ENCODE peak calls at places on chromosomes 6 and 20, in seven cellular contexts. Z is cardiac muscle cell, I is ascending aorta, U is hepatocyte, R is pancreas, P is heart left ventricle, M is transverse colon. G is an unnamed sample. For H3K36me3, the result is how much of the 10 kb centered on the place peaks cover.

GRCh38 chr6:3348821-3349220 is 90.1 kb downstream of the PSMG4 start:
- DNase-seq in Z (no peak), I (no peak), U (no peak), R (no peak), P (no peak), M (no peak), G (no peak)

GRCh38 chr6:150881911-150882481 is 16.5 kb downstream of the MTHFD1L start:
- DNase-seq in Z (peak), I (no peak), U (peak), R (no peak), P (peak), M (no peak), G (no peak)

GRCh38 chr20:62914970-62915457 is 11.3 kb downstream of the DIDO1 start:
- DNase-seq in Z (peak), I (no peak), U (no peak), R (no peak), P (peak), M (no peak), G (no peak)

GRCh38 chr20:12166053-12166717 is 248.5 kb downstream of the BTBD3 start:
- DNase-seq in Z (peak), I (no peak), U (peak), R (no peak), P (peak), M (peak), G (no peak)

GRCh38 chr6:40251609-40252008 is 317.3 kb upstream of the MOCS1 start:
- DNase-seq in Z (no peak), I (no peak), U (no peak), R (no peak), P (no peak), M (peak), G (no peak)

GRCh38 chr6:24313477-24314141 is 44.2 kb downstream of the DCDC2 start:
- DNase-seq in Z (peak), I (no peak), U (peak), R (no peak), P (no peak), M (no peak), G (no peak)

GRCh38 chr20:37194616-37195015 is 15.3 kb upstream of the MROH8 start:
- DNase-seq in Z (no peak), I (no peak), U (no peak), R (no peak), P (no peak), M (no peak), G (no peak)

GRCh38 chr6:156776470-156776840 is 723 bp upstream of the ARID1B start:
- DNase-seq in Z (peak), I (no peak), U (peak), R (no peak), P (no peak), M (no peak), G (no peak)

GRCh38 chr20:45305262-45305661 is 1.4 kb upstream of the RBPJL start:
- DNase-seq in Z (no peak), I (no peak), U (no peak), R (peak), P (no peak), M (no peak), G (no peak)

GRCh38 chr6:161354956-161355355 is 81.1 kb upstream of the AGPAT4 start:
- DNase-seq in Z (no peak), I (no peak), U (no peak), R (no peak), P (no peak), M (no peak), G (no peak)

GRCh38 chr6:138089325-138089724 is 17.9 kb downstream of the PERP start:
- DNase-seq in Z (no peak), I (no peak), U (no peak), R (no peak), P (no peak), M (no peak), G (no peak)

GRCh38 chr6:41940759-41941279 is 789 bp downstream of the CCND3 start:
- DNase-seq in Z (peak), I (no peak), U (peak), R (peak), P (peak), M (peak), G (peak)
- H3K36me3 ChIP-seq in Z (under half), I (under half), U (under half), R (under half), P (under half), M (under half), G (under half)

GRCh38 chr6:67362976-67363375 is 1272.1 kb upstream of the ADGRB3 start:
- DNase-seq in Z (no peak), I (no peak), U (no peak), R (no peak), P (no peak), M (no peak), G (no peak)

GRCh38 chr6:67361264-67361663 is 1273.8 kb upstream of the ADGRB3 start:
- DNase-seq in Z (no peak), I (no peak), U (no peak), R (no peak), P (no peak), M (no peak), G (no peak)

GRCh38 chr6:67352717-67353116 is 1282.4 kb upstream of the ADGRB3 start:
- DNase-seq in Z (no peak), I (no peak), U (no peak), R (no peak), P (no peak), M (no peak), G (no peak)

GRCh38 chr6:67353861-67354260 is 1281.2 kb upstream of the ADGRB3 start:
- DNase-seq in Z (no peak), I (no peak), U (no peak), R (no peak), P (no peak), M (no peak), G (no peak)

DNA sequence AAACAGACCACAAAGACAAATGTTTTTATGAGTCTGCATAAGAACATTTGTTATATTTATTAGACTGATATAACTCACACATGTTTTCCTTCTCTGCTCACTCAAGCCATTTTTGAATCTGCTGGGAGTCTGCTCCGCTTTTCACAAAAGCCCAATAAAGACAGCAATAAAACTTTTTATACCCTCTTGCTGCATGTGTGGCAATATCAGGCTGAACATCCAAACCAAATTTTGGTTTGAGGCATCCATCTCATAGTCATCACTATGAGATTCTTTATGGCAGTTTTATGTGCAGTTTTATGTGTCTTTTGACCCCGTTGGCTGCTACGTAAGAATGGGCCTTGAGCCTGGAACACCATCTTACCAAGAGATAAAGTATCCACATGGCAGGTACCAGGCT is 1276.8 kb upstream of the ADGRB3 start:
- DNase-seq in Z (no peak), I (no peak), U (no peak), R (no peak), P (no peak), M (no peak), G (no peak)
- TF ChIP-seq CTCF in Z (no peak), I (no peak), U (no peak), R (no peak), P (no peak), M (no peak), G (no peak)

GRCh38 chr20:58908216-58908615 is 55.7 kb downstream of the GNAS start:
- DNase-seq in Z (no peak), I (no peak), U (no peak), R (no peak), P (no peak), M (no peak), G (no peak)

GRCh38 chr20:58909585-58909984 is 57.1 kb downstream of the GNAS start:
- DNase-seq in Z (no peak), I (no peak), U (no peak), R (peak), P (no peak), M (no peak), G (no peak)

GRCh38 chr20:58907481-58908137 is 55.1 kb downstream of the GNAS start:
- DNase-seq in Z (peak), I (peak), U (peak), R (peak), P (peak), M (peak), G (peak)

GRCh38 chr20:58910473-58910872 is 58.0 kb downstream of the GNAS start:
- DNase-seq in Z (no peak), I (no peak), U (no peak), R (no peak), P (no peak), M (no peak), G (no peak)

GRCh38 chr20:58908941-58909340 is 56.4 kb downstream of the GNAS start:
- DNase-seq in Z (no peak), I (no peak), U (no peak), R (no peak), P (no peak), M (no peak), G (no peak)
- H3K36me3 ChIP-seq in Z (half or more), I (half or more), U (under half), R (under half), P (under half), M (under half), G (half or more)

GRCh38 chr20:38927902-38928578 is 1.8 kb downstream of the FAM83D start:
- DNase-seq in Z (no peak), I (no peak), U (no peak), R (no peak), P (no peak), M (peak), G (no peak)

GRCh38 chr20:38926934-38927616 is 858 bp downstream of the FAM83D start:
- DNase-seq in Z (peak), I (no peak), U (no peak), R (no peak), P (no peak), M (no peak), G (no peak)

GRCh38 chr20:38924718-38925117 is 1.5 kb upstream of the FAM83D start:
- DNase-seq in Z (no peak), I (no peak), U (no peak), R (no peak), P (no peak), M (no peak), G (no peak)

GRCh38 chr20:38930242-38930569 is 4.0 kb downstream of the FAM83D start:
- DNase-seq in Z (no peak), I (no peak), U (no peak), R (no peak), P (no peak), M (no peak), G (no peak)

DNA sequence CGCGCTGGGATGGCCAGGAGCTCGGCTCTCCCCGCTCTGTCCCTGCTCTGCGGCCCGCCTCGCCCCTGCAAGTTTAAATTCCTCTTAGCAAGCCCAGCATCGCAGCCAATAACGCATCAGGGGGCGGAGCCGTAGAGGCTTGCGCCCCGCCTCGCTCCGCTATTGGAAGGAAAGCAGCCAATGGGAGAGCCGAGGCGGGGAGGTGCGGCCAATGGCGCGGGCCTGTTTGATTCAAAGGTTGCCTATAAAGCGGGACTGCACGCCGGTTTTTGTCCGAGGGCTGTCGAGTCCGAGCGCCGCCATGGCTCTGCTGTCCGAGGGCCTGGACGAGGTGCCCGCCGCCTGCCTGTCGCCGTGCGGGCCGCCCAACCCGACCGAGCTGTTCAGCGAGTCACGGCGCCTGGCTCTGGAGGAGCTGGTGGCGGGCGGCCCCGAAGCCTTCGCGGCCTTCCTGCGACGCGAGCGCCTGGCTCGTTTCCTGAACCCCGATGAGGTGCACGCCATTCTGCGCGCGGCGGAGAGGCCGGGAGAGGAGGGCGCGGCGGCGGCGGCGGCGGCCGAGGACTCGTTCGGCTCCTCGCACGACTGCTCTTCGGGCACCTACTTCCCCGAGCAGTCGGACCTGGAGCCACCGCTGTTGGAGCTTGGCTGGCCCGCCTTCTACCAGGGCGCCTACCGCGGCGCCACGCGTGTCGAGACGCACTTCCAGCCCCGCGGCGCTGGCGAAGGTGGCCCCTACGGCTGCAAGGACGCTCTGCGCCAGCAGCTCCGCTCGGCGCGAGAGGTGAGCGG is at the start of gene FAM83D:
- DNase-seq in Z (peak), I (peak), U (peak), R (peak), P (peak), M (peak), G (peak)
- TF ChIP-seq CTCF in Z (no peak), I (no peak), U (no peak), R (no peak), P (no peak), M (peak), G (peak)

GRCh38 chr6:145802141-145802540 is 12.5 kb downstream of the FBXO30 start:
- DNase-seq in Z (no peak), I (no peak), U (no peak), R (no peak), P (no peak), M (no peak), G (no peak)
- H3K36me3 ChIP-seq in Z (under half), I (under half), U (under half), R (under half), P (under half), M (under half), G (under half)

GRCh38 chr6:63635563-63636515 is at the start of gene PHF3:
- DNase-seq in Z (peak), I (peak), U (peak), R (peak), P (peak), M (peak), G (peak)
- TF ChIP-seq CTCF in Z (peak), I (peak), U (peak), R (no peak), P (no peak), M (no peak), G (no peak)

G was measured in spleen.